ENCODE peak calls at places on chromosomes 2 and 18, in four cellular contexts. P is IMR-90, J is H9, X is H1. V is an unnamed sample.

GRCh38 chr18:10798727-10799435 is 273.1 kb downstream of the NAPG start:
- DNase-seq in P (peak), X (no peak), J (no peak), V (no peak)

GRCh38 chr2:173997269-173997668 is 32.1 kb upstream of the SP3 start:
- DNase-seq in X (no peak), P (peak), J (no peak), V (no peak)

GRCh38 chr2:225041210-225041870 is 928 bp downstream of the DOCK10 start:
- DNase-seq in P (peak), X (peak), J (peak), V (peak)

GRCh38 chr2:16365391-16365790 is 300.2 kb downstream of the CYRIA start:
- DNase-seq in P (no peak), X (no peak), J (no peak), V (peak)

GRCh38 chr2:47250576-47251403 is 95.7 kb upstream of the STPG4 start:
- DNase-seq in P (no peak), J (no peak), X (no peak), V (no peak)

GRCh38 chr18:46402396-46402795 is 254.6 kb downstream of the LOXHD1 start:
- DNase-seq in J (no peak), P (peak), X (no peak), V (no peak)

GRCh38 chr2:20762945-20763683 is 59.8 kb downstream of the LDAH start:
- DNase-seq in J (no peak), P (no peak), X (no peak), V (no peak)

GRCh38 chr2:213065583-213066444 is 85.6 kb downstream of the IKZF2 start:
- DNase-seq in J (peak), P (peak), X (no peak), V (peak)

GRCh38 chr2:191631754-191632153 is 46.2 kb upstream of the NABP1 start:
- DNase-seq in P (peak), X (no peak), J (no peak), V (no peak)

GRCh38 chr2:225233234-225233633 is 166.3 kb upstream of the NYAP2 start:
- DNase-seq in P (peak), J (no peak), X (no peak), V (peak)

GRCh38 chr2:216632952-216633615 is at the start of gene IGFBP2:
- DNase-seq in J (peak), X (peak), P (peak), V (peak)

GRCh38 chr2:175111200-175111657 is 56.8 kb downstream of the ATF2 start:
- DNase-seq in P (peak), X (no peak), J (no peak), V (peak)

GRCh38 chr2:108215794-108216211 is 24.0 kb upstream of the SULT1C3 start:
- DNase-seq in X (no peak), J (peak), P (peak), V (peak)

GRCh38 chr2:7089284-7089683 is 172.1 kb downstream of the RNF144A start:
- DNase-seq in X (no peak), J (no peak), P (no peak), V (no peak)

GRCh38 chr2:236570081-236570979 is 705 bp downstream of the ACKR3 start:
- DNase-seq in X (no peak), J (no peak), P (no peak), V (peak)

GRCh38 chr2:173288561-173288960 is 66.1 kb upstream of the CDCA7 start:
- DNase-seq in P (peak), X (no peak), J (no peak), V (no peak)

GRCh38 chr2:217707116-217707742 is 295.6 kb downstream of the TNS1 start:
- DNase-seq in P (peak), X (no peak), J (no peak), V (peak)

GRCh38 chr2:172287605-172288326 is 139.6 kb upstream of the ITGA6 start:
- DNase-seq in X (no peak), P (no peak), J (no peak), V (no peak)

GRCh38 chr2:165905854-165906253 is 47.7 kb downstream of the TTC21B start:
- DNase-seq in P (peak), J (no peak), X (no peak), V (no peak)

GRCh38 chr2:54422072-54422581 is 34.0 kb upstream of the SPTBN1 start:
- DNase-seq in X (no peak), J (no peak), P (no peak), V (no peak)

GRCh38 chr18:78517328-78517727 is 462.3 kb upstream of the SALL3 start:
- DNase-seq in X (no peak), P (no peak), J (no peak), V (no peak)
- H4K5ac ChIP-seq in X (no peak), P (no peak), J (no peak), V (no peak)

GRCh38 chr18:56003009-56003408 is 415.0 kb upstream of the TCF4 start:
- DNase-seq in J (no peak), P (no peak), X (no peak), V (peak)
- H4K5ac ChIP-seq in J (no peak), P (no peak), X (no peak), V (no peak)

GRCh38 chr18:76357174-76357573 is 137.9 kb downstream of the ZNF516 start:
- DNase-seq in J (no peak), X (no peak), P (no peak), V (no peak)

GRCh38 chr18:76358774-76359173 is 136.3 kb downstream of the ZNF516 start:
- DNase-seq in J (no peak), P (no peak), X (no peak), V (no peak)

GRCh38 chr18:76359909-76360308 is 135.1 kb downstream of the ZNF516 start:
- DNase-seq in J (no peak), P (no peak), X (no peak), V (no peak)

GRCh38 chr18:76356666-76357065 is 138.4 kb downstream of the ZNF516 start:
- DNase-seq in J (no peak), X (no peak), P (no peak), V (no peak)

GRCh38 chr18:76357585-76358265 is 137.3 kb downstream of the ZNF516 start:
- DNase-seq in J (no peak), X (no peak), P (peak), V (no peak)
- H4K5ac ChIP-seq in J (no peak), X (no peak), P (no peak), V (no peak)

GRCh38 chr2:105797298-105797819 is 52.6 kb downstream of the NCK2 start:
- DNase-seq in J (no peak), X (no peak), P (peak), V (peak)

GRCh38 chr2:105795575-105795934 is 50.8 kb downstream of the NCK2 start:
- DNase-seq in J (no peak), P (no peak), X (no peak), V (peak)

GRCh38 chr2:105794926-105795574 is 50.3 kb downstream of the NCK2 start:
- DNase-seq in J (no peak), X (no peak), P (no peak), V (no peak)

GRCh38 chr2:105796791-105797190 is 52.1 kb downstream of the NCK2 start:
- DNase-seq in J (no peak), X (no peak), P (no peak), V (no peak)

DNA sequence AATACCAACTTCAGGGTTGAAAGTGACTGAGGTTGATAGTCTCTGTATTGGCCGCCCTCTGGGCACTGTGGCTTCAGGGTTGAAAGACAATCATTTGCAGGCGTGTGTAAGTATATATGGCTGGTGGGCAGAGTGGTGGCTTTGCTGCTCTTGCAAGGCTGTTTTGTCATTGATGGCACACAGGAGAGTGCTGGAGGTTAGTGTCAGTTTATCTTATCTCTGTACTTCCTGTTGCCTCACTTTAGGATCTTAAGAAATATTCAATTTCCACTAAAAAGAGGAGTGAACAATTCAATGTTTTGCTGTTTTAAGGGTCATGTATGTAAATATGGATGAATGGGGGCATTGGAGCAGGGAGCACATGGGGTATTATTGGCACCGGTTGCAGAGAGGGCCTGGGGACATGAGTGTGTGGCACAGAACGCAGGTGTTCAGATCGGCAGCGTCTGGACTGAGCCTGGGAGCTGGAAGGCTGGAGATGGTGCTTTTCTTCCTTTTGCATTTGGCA is 51.5 kb downstream of the NCK2 start:
- DNase-seq in X (no peak), J (no peak), P (no peak), V (no peak)
- H4K5ac ChIP-seq in X (no peak), J (no peak), P (no peak), V (no peak)

GRCh38 chr2:67489396-67489795 is 92.3 kb downstream of the ETAA1 start:
- DNase-seq in P (peak), J (no peak), X (no peak), V (no peak)
- H4K5ac ChIP-seq in P (no peak), J (no peak), X (no peak), V (no peak)

DNA sequence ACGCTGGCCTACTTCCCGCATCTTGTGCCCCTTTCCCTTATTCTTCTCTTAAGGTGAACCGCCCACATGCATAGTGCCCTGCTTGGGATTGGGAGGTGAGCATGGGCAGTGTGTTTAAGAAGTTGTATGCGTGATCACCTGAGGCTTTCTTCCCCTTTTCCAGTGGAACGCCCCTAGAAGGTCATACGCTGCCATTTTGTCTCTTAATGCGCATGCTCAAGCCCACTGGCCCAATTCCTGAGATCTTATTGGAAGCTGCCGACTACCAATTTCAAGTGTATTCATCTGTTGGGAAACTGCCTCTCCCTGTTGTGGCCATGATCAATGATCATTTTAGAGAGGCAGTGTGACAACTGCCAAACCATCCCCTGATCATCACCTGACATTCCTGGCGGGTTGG is 3.3 kb upstream of the CETN1 start:
- DNase-seq in J (no peak), X (no peak), P (no peak), V (no peak)
- H4K5ac ChIP-seq in J (no peak), X (no peak), P (no peak), V (no peak)

GRCh38 chr18:29874519-29875098 is 1167.9 kb downstream of the DSC3 start:
- DNase-seq in X (no peak), J (peak), P (peak), V (peak)

DNA sequence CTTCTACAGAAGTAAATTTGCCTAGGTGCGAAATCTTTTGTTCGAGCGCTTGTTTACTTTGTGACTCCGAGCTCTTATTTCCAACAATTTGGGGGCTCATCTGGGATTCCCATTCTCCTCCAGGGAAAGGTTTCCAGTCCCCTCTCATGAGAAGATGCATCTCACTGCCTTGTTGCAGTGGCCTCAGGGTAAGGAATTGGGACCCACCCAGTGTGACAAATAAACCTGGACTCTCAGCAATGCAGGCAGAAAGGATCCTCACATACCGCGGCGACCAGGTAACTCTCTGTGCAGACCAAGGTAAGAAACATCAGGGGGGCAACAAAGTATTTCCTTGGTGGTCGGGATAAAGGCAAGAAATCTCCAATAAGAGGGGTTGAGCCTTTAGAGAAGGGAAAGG is 1169.3 kb downstream of the DSC3 start:
- DNase-seq in J (no peak), P (no peak), X (no peak), V (peak)
- H4K5ac ChIP-seq in J (no peak), P (no peak), X (no peak), V (no peak)

GRCh38 chr18:11995445-11996189 is 14.3 kb downstream of the IMPA2 start:
- DNase-seq in J (peak), X (peak), P (peak), V (peak)

GRCh38 chr18:11993264-11993916 is 12.1 kb downstream of the IMPA2 start:
- DNase-seq in X (no peak), J (no peak), P (no peak), V (no peak)

GRCh38 chr18:11994708-11995444 is 13.6 kb downstream of the IMPA2 start:
- DNase-seq in X (peak), P (peak), J (peak), V (peak)

GRCh38 chr18:11996190-11996754 is 15.0 kb downstream of the IMPA2 start:
- DNase-seq in X (no peak), P (no peak), J (no peak), V (no peak)

GRCh38 chr18:11994346-11994707 is 13.0 kb downstream of the IMPA2 start:
- DNase-seq in X (no peak), J (no peak), P (peak), V (no peak)
- H4K5ac ChIP-seq in X (no peak), J (no peak), P (peak), V (no peak)

V was measured in mesendoderm.